ENCODE peak calls at places on chromosomes 4 and X, in four cellular contexts. D, F, G and U are unnamed samples.

GRCh38 chr4:139740121-139740520 is 74.5 kb downstream of the MGST2 start:
- DNase-seq in D (no peak), G (no peak), F (no peak), U (no peak)

GRCh38 chr4:98290511-98290910 is 29.3 kb downstream of the RAP1GDS1 start:
- DNase-seq in F (no peak), G (peak), D (no peak), U (no peak)

GRCh38 chrX:3779546-3779945 is 66.1 kb upstream of the PRKX start:
- DNase-seq in D (no peak), G (no peak), F (no peak), U (no peak)

GRCh38 chrX:108584617-108585211 is 145.1 kb downstream of the COL4A5 start:
- DNase-seq in D (no peak), G (no peak), F (no peak), U (no peak)

GRCh38 chr4:85720736-85721135 is 245.8 kb downstream of the ARHGAP24 start:
- DNase-seq in F (no peak), D (no peak), G (peak), U (no peak)

GRCh38 chr4:122845760-122846159 is 19.1 kb downstream of the FGF2 start:
- DNase-seq in F (no peak), D (no peak), G (peak), U (no peak)

GRCh38 chr4:148435654-148436406 is 6.4 kb downstream of the NR3C2 start:
- DNase-seq in G (no peak), D (no peak), F (no peak), U (no peak)

GRCh38 chr4:17058506-17058905 is 160.1 kb upstream of the LDB2 start:
- DNase-seq in G (no peak), F (no peak), D (no peak), U (no peak)

GRCh38 chr4:89617256-89617655 is 219.7 kb downstream of the SNCA start:
- DNase-seq in F (no peak), G (no peak), D (no peak), U (no peak)

GRCh38 chr4:6988016-6988715 is 55.0 kb upstream of the TADA2B start:
- DNase-seq in F (no peak), G (no peak), D (no peak), U (no peak)

GRCh38 chr4:169270156-169270809 is 473 bp downstream of the SH3RF1 start:
- DNase-seq in D (peak), G (no peak), F (no peak), U (peak)

GRCh38 chr4:56640907-56641493 is 40.1 kb downstream of the HOPX start:
- DNase-seq in D (no peak), F (no peak), G (no peak), U (no peak)

GRCh38 chr4:129929052-129929451 is 833.1 kb downstream of the C4orf33 start:
- DNase-seq in F (no peak), G (no peak), D (no peak), U (no peak)

GRCh38 chr4:7335363-7336066 is 99.2 kb downstream of the PSAPL1 start:
- DNase-seq in G (no peak), F (peak), D (peak), U (peak)

GRCh38 chr4:120071192-120071795 is 4.6 kb upstream of the MAD2L1 start:
- DNase-seq in F (peak), G (peak), D (no peak), U (no peak)

GRCh38 chr4:145132521-145133098 is 34.5 kb downstream of the ABCE1 start:
- DNase-seq in G (peak), F (no peak), D (no peak), U (no peak)

GRCh38 chrX:134572816-134573682 is 85.2 kb downstream of the PLAC1 start:
- DNase-seq in F (no peak), G (no peak), D (no peak), U (no peak)